ENCODE peak calls at places on chromosomes 3 and 15, in four cellular contexts. A is K562, U is PC-3, Q is endodermal cell. J is an unnamed sample.
A peak's percentile ranks its signal among the peaks of the same experiment; 100 is the strongest.

GRCh38 chr15:92681141-92681622 is 25.6 kb upstream of the FAM174B start:
- DNase-seq in U (no peak), Q (peak; percentile 21), A (no peak), J (no peak)

GRCh38 chr3:18556503-18556902 is 131.4 kb upstream of the SATB1 start:
- DNase-seq in A (no peak), Q (no peak), U (peak; percentile 76), J (no peak)

GRCh38 chr3:131338948-131339640 is 42.5 kb upstream of the NUDT16 start:
- DNase-seq in A (no peak), U (no peak), Q (no peak), J (no peak)

GRCh38 chr3:15405448-15406050 is 21.8 kb downstream of the METTL6 start:
- DNase-seq in A (peak; percentile 62), Q (peak; percentile 55), U (peak; percentile 72), J (no peak)

GRCh38 chr15:28094732-28095521 is 4.2 kb downstream of the OCA2 start:
- DNase-seq in A (no peak), Q (peak; percentile 86), U (peak; percentile 28), J (peak; percentile 94)

GRCh38 chr15:33864360-33865075 is 103.8 kb upstream of the CHRM5 start:
- DNase-seq in U (no peak), Q (no peak), A (no peak), J (no peak)

GRCh38 chr15:42453826-42454225 is 37.1 kb downstream of the ZNF106 start:
- DNase-seq in Q (no peak), A (no peak), U (no peak), J (no peak)

GRCh38 chr3:20683912-20684311 is 497.9 kb upstream of the SGO1 start:
- DNase-seq in A (no peak), U (no peak), Q (no peak), J (no peak)

GRCh38 chr15:100733088-100733487 is 130.7 kb downstream of the ASB7 start:
- DNase-seq in Q (no peak), A (no peak), U (peak; percentile 65), J (no peak)

GRCh38 chr15:31358163-31358562 is 31.5 kb downstream of the KLF13 start:
- DNase-seq in U (no peak), A (no peak), Q (no peak), J (no peak)

GRCh38 chr15:55457401-55458022 is 49.2 kb downstream of the PIERCE2 start:
- DNase-seq in Q (no peak), U (no peak), A (no peak), J (no peak)

GRCh38 chr3:138675393-138675792 is 66.8 kb downstream of the FAIM start:
- DNase-seq in U (peak; percentile 7), A (no peak), Q (no peak), J (no peak)

GRCh38 chr3:196127308-196128040 is 45.6 kb upstream of the TFRC start:
- DNase-seq in Q (peak; percentile 78), A (peak; percentile 90), U (no peak), J (no peak)

GRCh38 chr15:51924146-51925068 is 47.2 kb downstream of the LEO1 start:
- DNase-seq in A (no peak), Q (peak; percentile 78), U (no peak), J (no peak)

GRCh38 chr3:50237754-50238548 is 1.9 kb downstream of the GNAI2 start:
- DNase-seq in Q (peak; percentile 90), U (peak; percentile 89), A (peak; percentile 20), J (peak; percentile 97)

GRCh38 chr3:129672412-129672811 is 65.9 kb upstream of the PLXND1 start:
- DNase-seq in A (no peak), U (no peak), Q (no peak), J (no peak)

GRCh38 chr15:67685008-67685599 is 140.2 kb upstream of the SKOR1 start:
- DNase-seq in U (peak; percentile 41), A (peak; percentile 9), Q (no peak), J (no peak)

GRCh38 chr3:126447456-126448106 is 28.1 kb downstream of the ZXDC start:
- DNase-seq in A (no peak), Q (peak; percentile 28), U (no peak), J (no peak)

GRCh38 chr3:38725726-38726410 is 76.4 kb upstream of the SCN5A start:
- DNase-seq in Q (no peak), U (no peak), A (peak; percentile 81), J (no peak)

GRCh38 chr3:47746264-47746663 is 35.4 kb downstream of the SMARCC1 start:
- DNase-seq in A (no peak), Q (peak; percentile 24), U (no peak), J (no peak)

GRCh38 chr15:85723960-85724945 is 70.5 kb downstream of the KLHL25 start:
- DNase-seq in A (no peak), U (no peak), Q (no peak), J (no peak)

GRCh38 chr3:113648524-113648923 is 47.9 kb downstream of the USF3 start:
- DNase-seq in Q (no peak), A (no peak), U (no peak), J (no peak)

GRCh38 chr3:46663611-46664135 is 29.8 kb downstream of the ALS2CL start:
- DNase-seq in A (peak; percentile 19), Q (peak; percentile 77), U (peak; percentile 41), J (no peak)

GRCh38 chr15:67501177-67501835 is 19.6 kb upstream of the C15orf61 start:
- DNase-seq in Q (no peak), U (peak; percentile 46), A (peak; percentile 30), J (no peak)

GRCh38 chr3:60333710-60334109 is 917.5 kb downstream of the FHIT start:
- DNase-seq in U (no peak), A (no peak), Q (no peak), J (no peak)

GRCh38 chr15:98878862-98879261 is 128.7 kb downstream of the PGPEP1L start:
- DNase-seq in Q (no peak), A (no peak), U (no peak), J (no peak)

GRCh38 chr15:98876461-98877369 is 130.9 kb downstream of the PGPEP1L start:
- DNase-seq in Q (no peak), U (no peak), A (no peak), J (no peak)

GRCh38 chr15:98875309-98875708 is 132.3 kb downstream of the PGPEP1L start:
- DNase-seq in Q (no peak), A (no peak), U (no peak), J (no peak)

GRCh38 chr15:98874773-98875172 is 132.8 kb downstream of the PGPEP1L start:
- DNase-seq in A (no peak), Q (no peak), U (no peak), J (no peak)

DNA sequence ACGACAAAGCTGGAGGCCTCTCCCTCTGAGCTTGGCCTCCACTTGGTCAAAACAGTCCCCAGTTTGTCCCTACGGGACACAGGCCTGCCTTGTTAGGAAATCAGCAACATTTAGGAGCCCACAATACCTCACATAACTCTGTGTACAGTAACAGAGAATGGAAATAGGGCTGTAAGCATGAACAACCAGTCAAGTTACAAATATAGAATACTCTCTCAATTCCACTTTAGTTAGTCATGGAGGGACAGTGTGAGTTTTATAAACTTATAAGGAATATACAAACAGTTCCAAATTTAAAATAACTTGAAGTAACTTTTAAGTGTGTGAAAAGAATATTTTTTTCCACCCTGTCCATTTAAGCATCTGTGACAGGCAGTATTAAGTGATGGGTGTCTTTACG is 129.4 kb downstream of the PGPEP1L start:
- DNase-seq in A (no peak), U (no peak), Q (no peak), J (no peak)
- H3K9ac ChIP-seq in A (no peak overlapping the region), U (no peak overlapping the region), Q (no peak overlapping the region), J (no peak overlapping the region)

GRCh38 chr3:112129925-112130637 is 3.0 kb downstream of the GCSAM start:
- DNase-seq in Q (no peak), U (no peak), A (no peak), J (no peak)
- H3K4me1 ChIP-seq in Q (peaks cover 8% of the 10 kb centered on the region), U (peaks cover 10% of the 10 kb centered on the region), A (peaks cover 7% of the 10 kb centered on the region), J (peaks cover 8% of the 10 kb centered on the region)

GRCh38 chr3:65919841-65920240 is 118.9 kb downstream of the MAGI1 start:
- DNase-seq in U (no peak), Q (no peak), A (no peak), J (no peak)

GRCh38 chr3:65914032-65914739 is 124.5 kb downstream of the MAGI1 start:
- DNase-seq in A (no peak), Q (no peak), U (no peak), J (no peak)

GRCh38 chr3:65912647-65913046 is 126.1 kb downstream of the MAGI1 start:
- DNase-seq in U (no peak), Q (no peak), A (no peak), J (no peak)

GRCh38 chr3:65915477-65915876 is 123.2 kb downstream of the MAGI1 start:
- DNase-seq in U (no peak), Q (no peak), A (no peak), J (no peak)

DNA sequence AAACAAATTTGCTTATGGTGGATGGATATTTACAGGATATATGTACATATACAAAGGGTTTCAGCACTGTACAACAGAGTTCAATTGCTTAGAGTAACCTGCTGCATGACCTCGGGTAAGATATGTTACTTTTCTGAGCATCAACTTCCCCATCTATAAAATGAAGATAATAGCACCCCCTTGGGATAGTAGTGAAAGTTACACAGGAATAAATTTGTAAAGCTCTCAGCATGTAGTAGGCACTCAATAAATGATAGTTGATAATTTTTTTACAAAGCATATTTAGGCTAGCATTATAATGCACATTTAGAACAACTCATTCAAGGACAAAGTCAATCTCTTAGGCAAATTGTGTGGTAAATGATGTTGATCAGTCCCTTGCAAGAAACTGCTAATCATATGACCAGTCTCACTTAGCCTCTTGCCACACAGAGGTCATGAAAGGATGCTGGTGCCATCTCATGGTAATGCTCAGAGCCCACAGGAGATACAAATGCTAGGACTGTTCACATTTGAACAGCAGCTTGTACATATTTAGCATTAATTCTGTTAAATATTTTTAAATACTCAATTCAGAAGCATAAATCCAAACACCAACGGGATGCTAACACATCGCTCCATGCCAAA is 123.9 kb downstream of the MAGI1 start:
- DNase-seq in U (peak; percentile 2), A (no peak), Q (no peak), J (no peak)
- TF ChIP-seq CTCF in U (peak; percentile 37), A (no peak), Q (peak; percentile 27), J (no peak)

GRCh38 chr3:58175098-58175428 is 35.7 kb downstream of the DNASE1L3 start:
- DNase-seq in U (no peak), Q (no peak), A (no peak), J (no peak)

GRCh38 chr3:58176185-58176530 is 34.6 kb downstream of the DNASE1L3 start:
- DNase-seq in A (no peak), Q (no peak), U (no peak), J (no peak)

GRCh38 chr3:58173670-58174472 is 36.9 kb downstream of the DNASE1L3 start:
- DNase-seq in U (peak; percentile 55), A (peak; percentile 46), Q (peak; percentile 89), J (no peak)

GRCh38 chr3:58176827-58177489 is 33.8 kb downstream of the DNASE1L3 start:
- DNase-seq in Q (peak; percentile 64), U (no peak), A (no peak), J (no peak)

DNA sequence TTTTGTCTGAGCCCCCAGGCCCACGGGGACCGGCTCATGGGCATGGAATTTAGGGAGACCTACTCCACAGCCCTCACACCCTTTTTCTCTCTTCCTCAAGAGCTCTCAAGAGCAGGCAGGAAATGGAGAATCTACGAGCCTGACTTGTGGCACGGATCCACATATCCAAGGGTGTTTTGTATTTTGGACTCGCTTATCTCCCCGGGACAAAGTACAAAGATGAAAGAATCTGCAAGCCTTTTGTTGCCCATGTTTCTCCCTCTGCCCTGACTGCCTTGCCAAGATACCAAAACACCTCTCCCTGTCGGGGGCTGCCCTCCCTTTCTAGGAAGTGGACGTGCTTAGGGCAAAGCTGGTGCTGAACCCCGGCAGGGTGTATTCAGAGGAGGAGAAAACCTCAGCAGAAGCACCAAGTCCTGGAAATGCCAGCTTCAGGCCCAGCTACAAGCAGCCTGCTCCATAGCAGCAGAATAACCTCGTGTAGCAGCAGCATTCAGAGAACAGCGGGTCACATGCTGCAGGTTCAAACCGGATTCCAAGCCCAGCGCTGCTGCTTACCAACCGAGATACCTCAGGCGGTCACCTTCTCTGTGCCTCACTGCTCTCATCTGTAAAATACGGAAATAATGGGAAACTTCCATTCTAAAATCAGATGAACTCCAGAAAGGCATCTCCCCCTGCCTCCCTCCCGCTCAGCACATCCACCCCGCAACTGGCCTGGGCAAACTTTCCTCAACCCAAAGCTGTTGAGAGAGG is 35.2 kb downstream of the DNASE1L3 start:
- DNase-seq in Q (peak; percentile 71), A (no peak), U (no peak), J (no peak)
- H3K9ac ChIP-seq in Q (no peak overlapping the region), A (peak overlapping the region; percentile 41), U (no peak overlapping the region), J (no peak overlapping the region)